ENCODE peak calls at places on chromosome X, in ten cellular contexts. T is breast epithelium; I is RWPE2; P is fibroblast of the conjunctiva; K is endothelial cell; H is stimulated activated CD4-positive, alpha-beta T cell treated with anti-CD3 and anti-CD28 coated beads, Interleukin-4, amount 100 ng/mL, for 48 hours; J is foreskin fibroblast; D is fibroblast of mammary gland; C is tibial artery; Y is effector CD4-positive, alpha-beta T cell. Z is an unnamed sample.

GRCh38 chrX:115344885-115345653 is 55.6 kb downstream of the LUZP4 start:
- DNase-seq in T (peak), I (peak), P (peak), K (peak), H (no peak), J (peak), D (peak), C (peak), Y (no peak), Z (peak)

GRCh38 chrX:97787849-97788248 is 904.1 kb downstream of the RPA4 start:
- DNase-seq in T (no peak), I (no peak), P (no peak), K (no peak), H (no peak), J (no peak), D (no peak), C (no peak), Y (no peak), Z (no peak)

GRCh38 chrX:10479508-10479907 is 140.9 kb downstream of the MID1 start:
- DNase-seq in T (no peak), I (no peak), P (no peak), K (no peak), H (no peak), J (no peak), D (no peak), C (no peak), Y (no peak), Z (no peak)

GRCh38 chrX:77493677-77494553 is 46.7 kb downstream of the FGF16 start:
- DNase-seq in T (no peak), I (no peak), P (peak), K (no peak), H (no peak), J (peak), D (peak), C (no peak), Y (no peak), Z (peak)

GRCh38 chrX:105050921-105051320 is 169.6 kb downstream of the TEX13A start:
- DNase-seq in T (no peak), I (no peak), P (no peak), K (no peak), H (no peak), J (no peak), D (no peak), C (no peak), Y (no peak), Z (no peak)

GRCh38 chrX:24767557-24767956 is 73.8 kb downstream of the POLA1 start:
- DNase-seq in T (no peak), I (no peak), P (no peak), K (no peak), H (no peak), J (no peak), D (peak), C (no peak), Y (no peak), Z (no peak)

GRCh38 chrX:12446342-12447075 is 308.2 kb downstream of the FRMPD4 start:
- DNase-seq in T (no peak), I (no peak), P (no peak), K (no peak), H (no peak), J (peak), D (peak), C (no peak), Y (no peak), Z (no peak)

GRCh38 chrX:9188117-9188516 is 154.2 kb upstream of the FAM9B start:
- DNase-seq in T (no peak), I (no peak), P (no peak), K (no peak), H (no peak), J (no peak), D (no peak), C (no peak), Y (no peak), Z (no peak)

GRCh38 chrX:30673405-30673804 is 20.2 kb downstream of the GK start:
- DNase-seq in T (no peak), I (no peak), P (no peak), K (no peak), H (no peak), J (no peak), D (no peak), C (no peak), Y (no peak), Z (no peak)

GRCh38 chrX:41137589-41137988 is 52.3 kb downstream of the USP9X start:
- DNase-seq in T (no peak), I (no peak), P (peak), K (no peak), H (no peak), J (no peak), D (peak), C (no peak), Y (no peak), Z (no peak)

GRCh38 chrX:139198936-139199335 is 331.6 kb upstream of the F9 start:
- DNase-seq in T (no peak), I (no peak), P (no peak), K (no peak), H (no peak), J (no peak), D (no peak), C (no peak), Y (no peak), Z (no peak)